ENCODE peak calls at places on chromosomes 11 and 22, in six cellular contexts. C, E, Y, T, Z and O are unnamed samples.

GRCh38 chr22:25368271-25368670 is 148.8 kb downstream of the CRYBB2 start:
- DNase-seq in T (no peak), E (peak; percentile 55), Y (no peak), Z (no peak), C (peak; percentile 46), O (peak; percentile 93)

GRCh38 chr11:95991101-95991500 is 67.2 kb upstream of the MTMR2 start:
- DNase-seq in Y (no peak), Z (no peak), C (no peak), E (peak; percentile 10), T (no peak), O (no peak)

GRCh38 chr11:2237457-2238238 is 32.7 kb downstream of the ASCL2 start:
- DNase-seq in E (no peak), Y (no peak), T (no peak), C (no peak), Z (no peak), O (no peak)

GRCh38 chr22:23904855-23905254 is 10.7 kb downstream of the MIF start:
- DNase-seq in C (peak; percentile 26), E (no peak), Z (peak; percentile 55), T (no peak), Y (no peak), O (no peak)

GRCh38 chr11:130648601-130649000 is 200.2 kb downstream of the ADAMTS15 start:
- DNase-seq in E (no peak), T (no peak), Z (no peak), Y (no peak), C (no peak), O (no peak)

GRCh38 chr11:72920001-72920400 is 105.8 kb downstream of the ATG16L2 start:
- DNase-seq in Y (no peak), T (no peak), E (no peak), Z (no peak), C (no peak), O (no peak)

GRCh38 chr11:66297610-66298009 is 5.9 kb downstream of the TMEM151A start:
- DNase-seq in C (no peak), T (no peak), Y (no peak), E (no peak), Z (no peak), O (no peak)

GRCh38 chr11:94183886-94184264 is 55.2 kb downstream of the PANX1 start:
- DNase-seq in E (peak; percentile 89), Z (no peak), Y (peak; percentile 73), T (peak; percentile 18), C (peak; percentile 58), O (no peak)